ENCODE peak calls at places on chromosomes 7 and 10, in six cellular contexts. W is H9, V is mesenchymal stem cell, X is neuronal stem cell, T is H1, K is IMR-90. A is an unnamed sample.
A peak's percentile ranks its signal among the peaks of the same experiment; 100 is the strongest.

GRCh38 chr10:128614206-128614605 is 488.0 kb upstream of the MKI67 start:
- DNase-seq in W (no peak), V (no peak), X (no peak), T (no peak), K (no peak), A (no peak)

GRCh38 chr7:95577137-95577536 is 19.2 kb downstream of the PDK4 start:
- DNase-seq in W (peak; percentile 59), V (peak; percentile 26), X (no peak), T (peak; percentile 45), K (no peak), A (peak; percentile 94)

GRCh38 chr10:133150656-133151055 is 9.4 kb upstream of the KNDC1 start:
- DNase-seq in W (peak; percentile 24), V (no peak), X (no peak), T (peak; percentile 43), K (no peak), A (no peak)

GRCh38 chr10:95787447-95787846 is 31.5 kb downstream of the ENTPD1 start:
- DNase-seq in W (no peak), V (no peak), X (no peak), T (no peak), K (no peak), A (no peak)

GRCh38 chr7:19508821-19509220 is 200.0 kb downstream of the POLR1F start:
- DNase-seq in W (no peak), V (peak; percentile 24), X (no peak), T (no peak), K (no peak), A (no peak)

GRCh38 chr10:89337493-89337892 is 9.7 kb downstream of the IFIT3 start:
- DNase-seq in W (no peak), V (peak; percentile 70), X (no peak), T (no peak), K (peak; percentile 73), A (peak; percentile 56)

GRCh38 chr10:98096731-98097130 is 37.7 kb upstream of the R3HCC1L start:
- DNase-seq in W (no peak), V (no peak), X (no peak), T (no peak), K (no peak), A (no peak)

GRCh38 chr7:156470399-156471320 is 169.9 kb upstream of the RNF32 start:
- DNase-seq in W (peak; percentile 57), V (no peak), X (no peak), T (no peak), K (no peak), A (no peak)

GRCh38 chr10:32326119-32326518 is 20.8 kb downstream of the EPC1 start:
- DNase-seq in W (no peak), V (no peak), X (no peak), T (no peak), K (no peak), A (no peak)

GRCh38 chr10:35611750-35612149 is 6.6 kb downstream of the GJD4 start:
- DNase-seq in W (peak; percentile 50), V (no peak), X (no peak), T (no peak), K (no peak), A (no peak)

GRCh38 chr7:21355406-21355874 is 72.4 kb upstream of the SP4 start:
- DNase-seq in W (no peak), V (no peak), X (no peak), T (no peak), K (no peak), A (no peak)

GRCh38 chr10:97210576-97210975 is 24.8 kb upstream of the SLIT1 start:
- DNase-seq in W (peak; percentile 83), V (peak; percentile 71), X (peak; percentile 86), T (peak; percentile 97), K (peak; percentile 66), A (peak; percentile 60)

GRCh38 chr10:12500406-12501303 is 151.3 kb downstream of the CAMK1D start:
- DNase-seq in W (no peak), V (peak; percentile 61), X (no peak), T (peak; percentile 19), K (no peak), A (no peak)

GRCh38 chr7:128914566-128915151 is 4.2 kb upstream of the KCP start:
- DNase-seq in W (peak; percentile 53), V (no peak), X (no peak), T (peak; percentile 61), K (no peak), A (no peak)

GRCh38 chr10:97506214-97506991 is 7.7 kb downstream of the UBTD1 start:
- DNase-seq in W (no peak), V (no peak), X (no peak), T (no peak), K (no peak), A (no peak)

GRCh38 chr10:2214035-2214434 is 476.7 kb upstream of the ADARB2 start:
- DNase-seq in W (no peak), V (peak; percentile 18), X (no peak), T (no peak), K (no peak), A (no peak)

GRCh38 chr10:17430647-17431355 is 23.6 kb downstream of the ST8SIA6 start:
- DNase-seq in W (peak; percentile 72), V (peak; percentile 71), X (peak; percentile 58), T (peak; percentile 83), K (peak; percentile 73), A (peak; percentile 77)

GRCh38 chr7:131040467-131040932 is 287.2 kb upstream of the MKLN1 start:
- DNase-seq in W (peak; percentile 50), V (peak; percentile 76), X (peak; percentile 50), T (peak; percentile 62), K (peak; percentile 77), A (peak; percentile 60)

GRCh38 chr10:118920206-118920605 is 109.3 kb upstream of the NANOS1 start:
- DNase-seq in W (no peak), V (no peak), X (no peak), T (peak; percentile 24), K (no peak), A (no peak)

GRCh38 chr7:116269466-116269865 is 59.1 kb downstream of the TES start:
- DNase-seq in W (no peak), V (peak; percentile 32), X (no peak), T (no peak), K (peak; percentile 65), A (no peak)

GRCh38 chr10:133261726-133262325 is 14.8 kb downstream of the ADAM8 start:
- DNase-seq in W (peak; percentile 69), V (peak; percentile 56), X (no peak), T (peak; percentile 78), K (peak; percentile 38), A (peak; percentile 72)

GRCh38 chr10:54139819-54140428 is 661.1 kb downstream of the PCDH15 start:
- DNase-seq in W (no peak), V (peak; percentile 1), X (peak; percentile 6), T (no peak), K (no peak), A (no peak)
- H3K23ac ChIP-seq in W (no peak overlapping the region), V (no peak overlapping the region), X (no peak overlapping the region), T (no peak overlapping the region), K (no peak overlapping the region), A (no peak overlapping the region)

DNA sequence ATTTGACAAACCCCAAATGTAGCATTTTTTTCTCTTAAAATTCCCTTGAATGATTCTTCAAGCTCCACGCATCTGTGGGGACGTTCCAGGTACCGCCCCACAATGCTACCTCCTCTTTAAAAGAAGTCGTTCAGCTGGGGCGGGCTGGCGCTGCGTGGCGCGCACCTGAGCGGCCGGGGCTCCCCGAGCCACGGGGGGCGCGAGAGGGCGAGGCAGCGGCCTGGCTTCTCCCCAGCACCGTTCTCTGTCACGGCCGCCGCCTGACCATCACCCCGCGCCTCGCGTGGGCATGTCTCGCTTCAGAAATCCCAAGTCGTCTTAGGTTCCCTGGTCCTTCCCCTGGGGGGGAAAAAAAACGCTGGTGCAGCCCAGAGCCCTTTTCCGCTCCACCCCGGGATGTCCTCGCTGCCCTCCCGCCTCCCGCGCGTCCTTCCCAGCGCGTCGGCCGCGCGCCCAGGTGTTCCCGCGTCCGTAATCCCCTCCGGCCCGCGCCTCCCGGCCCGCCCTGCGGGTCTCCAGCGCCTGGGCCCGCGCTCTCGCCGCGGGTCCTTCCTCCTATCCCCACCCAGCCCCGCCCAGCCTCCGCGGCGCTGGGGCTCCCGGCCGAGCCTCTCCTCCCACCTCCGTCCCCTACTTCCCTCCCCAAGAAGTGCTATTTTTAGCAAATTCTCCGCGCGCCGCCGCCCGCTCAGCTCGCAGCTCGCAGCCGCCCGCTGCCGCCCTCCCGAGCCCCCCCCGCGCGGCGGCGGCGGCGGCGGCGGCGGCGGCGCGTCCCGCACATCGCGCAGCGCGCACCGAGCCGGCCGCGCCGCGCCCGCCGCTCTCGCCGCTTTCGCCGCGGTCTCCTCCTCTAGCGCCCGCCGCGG is 58.8 kb upstream of the PRPS1L1 start:
- DNase-seq in W (peak; percentile 47), V (peak; percentile 16), X (peak; percentile 40), T (peak; percentile 69), K (no peak), A (no peak)
- H3K4me2 ChIP-seq in W (peak overlapping the region; percentile 85), V (peak overlapping the region; percentile 98), X (peak overlapping the region; percentile 89), T (peak overlapping the region; percentile 77), K (peak overlapping the region; percentile 89), A (peak overlapping the region; percentile 93)

GRCh38 chr10:306007-306406 is 170.8 kb downstream of the ZMYND11 start:
- DNase-seq in W (no peak), V (no peak), X (no peak), T (no peak), K (no peak), A (no peak)
- H4K91ac ChIP-seq in W (no peak overlapping the region), V (no peak overlapping the region), X (no peak overlapping the region), T (no peak overlapping the region), K (no peak overlapping the region), A (no peak overlapping the region)

GRCh38 chr10:123645016-123645415 is 21.1 kb upstream of the GPR26 start:
- DNase-seq in W (no peak), V (no peak), X (no peak), T (peak; percentile 33), K (no peak), A (no peak)

GRCh38 chr10:123648595-123648994 is 17.6 kb upstream of the GPR26 start:
- DNase-seq in W (peak; percentile 27), V (no peak), X (no peak), T (no peak), K (no peak), A (no peak)

GRCh38 chr10:123651421-123652047 is 14.6 kb upstream of the GPR26 start:
- DNase-seq in W (peak; percentile 21), V (no peak), X (no peak), T (peak; percentile 31), K (no peak), A (no peak)

GRCh38 chr10:123645615-123646014 is 20.5 kb upstream of the GPR26 start:
- DNase-seq in W (peak; percentile 8), V (no peak), X (no peak), T (peak; percentile 27), K (no peak), A (no peak)

DNA sequence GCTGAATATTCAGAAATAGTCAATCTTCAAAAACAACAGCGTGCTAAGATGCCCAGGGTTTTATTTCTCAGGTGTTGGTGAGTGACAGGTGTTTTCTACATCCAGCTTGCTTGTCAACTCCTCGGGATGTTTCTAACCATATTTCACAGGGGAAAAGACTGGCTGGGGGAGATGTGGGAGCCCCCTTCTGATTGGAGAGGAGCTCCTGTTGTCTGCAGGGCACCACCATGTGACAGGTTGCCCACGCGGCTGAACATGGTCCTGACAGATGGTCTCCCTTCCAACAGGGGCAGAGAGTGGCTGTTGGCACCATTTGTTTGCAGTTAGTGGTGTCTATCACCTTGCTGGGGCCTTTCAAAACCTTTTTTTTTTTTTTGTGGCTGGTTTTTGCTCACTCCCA is 16.5 kb upstream of the GPR26 start:
- DNase-seq in W (peak; percentile 6), V (no peak), X (no peak), T (no peak), K (no peak), A (no peak)
- H3K23ac ChIP-seq in W (no peak overlapping the region), V (no peak overlapping the region), X (no peak overlapping the region), T (no peak overlapping the region), K (no peak overlapping the region), A (no peak overlapping the region)

GRCh38 chr7:92694211-92694610 is 104.0 kb upstream of the FAM133B start:
- DNase-seq in W (no peak), V (no peak), X (no peak), T (no peak), K (no peak), A (no peak)
- H3K4me2 ChIP-seq in W (no peak overlapping the region), V (no peak overlapping the region), X (no peak overlapping the region), T (no peak overlapping the region), K (peak overlapping the region; percentile 30), A (no peak overlapping the region)

A was measured in trophoblast cell.